ENCODE peak calls at places on chromosome 1, in nine cellular contexts. M is suprapubic skin, D is astrocyte of the spinal cord, W is fibroblast of mammary gland, V is neural progenitor cell, C is transverse colon, H is brain microvascular endothelial cell, I is GM20000, A is AG09309. R is an unnamed sample.

GRCh38 chr1:217343907-217344306 is 287.0 kb downstream of the GPATCH2 start:
- DNase-seq in M (no peak), D (no peak), W (no peak), V (peak; percentile 21), C (no peak), H (no peak), I (no peak), A (no peak), R (no peak)

GRCh38 chr1:225449261-225449660 is 21.4 kb upstream of the LBR start:
- DNase-seq in M (peak; percentile 68), D (no peak), W (no peak), V (no peak), C (peak; percentile 78), H (no peak), I (no peak), A (no peak), R (no peak)

GRCh38 chr1:152752225-152752624 is 5.6 kb upstream of the KPRP start:
- DNase-seq in M (no peak), D (peak; percentile 42), W (peak; percentile 90), V (no peak), C (no peak), H (peak; percentile 14), I (no peak), A (no peak), R (peak; percentile 0)

GRCh38 chr1:43569175-43569574 is 38.5 kb downstream of the PTPRF start:
- DNase-seq in M (no peak), D (no peak), W (no peak), V (no peak), C (no peak), H (no peak), I (peak; percentile 81), A (no peak), R (no peak)

GRCh38 chr1:201026234-201026633 is 2.7 kb upstream of the KIF21B start:
- DNase-seq in M (no peak), D (no peak), W (no peak), V (no peak), C (no peak), H (no peak), I (no peak), A (no peak), R (no peak)

GRCh38 chr1:182248721-182249120 is 142.9 kb downstream of the GLUL start:
- DNase-seq in M (no peak), D (no peak), W (no peak), V (no peak), C (no peak), H (no peak), I (no peak), A (no peak), R (no peak)

GRCh38 chr1:43377831-43378230 is 10.0 kb upstream of the ELOVL1 start:
- DNase-seq in M (no peak), D (no peak), W (no peak), V (no peak), C (no peak), H (no peak), I (no peak), A (no peak), R (no peak)

GRCh38 chr1:234908571-234908970 is 220.1 kb downstream of the TOMM20 start:
- DNase-seq in M (no peak), D (no peak), W (no peak), V (no peak), C (no peak), H (no peak), I (no peak), A (no peak), R (no peak)

GRCh38 chr1:100456880-100457279 is 81.1 kb upstream of the GPR88 start:
- DNase-seq in M (no peak), D (no peak), W (no peak), V (no peak), C (no peak), H (no peak), I (no peak), A (no peak), R (peak; percentile 29)

GRCh38 chr1:168360151-168360550 is 79.5 kb downstream of the TBX19 start:
- DNase-seq in M (no peak), D (no peak), W (peak; percentile 56), V (no peak), C (no peak), H (no peak), I (no peak), A (no peak), R (peak; percentile 33)

GRCh38 chr1:205933672-205934618 is 9.3 kb downstream of the SLC26A9 start:
- DNase-seq in M (no peak), D (peak; percentile 77), W (peak; percentile 86), V (peak; percentile 37), C (no peak), H (peak; percentile 34), I (no peak), A (no peak), R (peak; percentile 84)

GRCh38 chr1:54229281-54229891 is 29.4 kb downstream of the MRPL37 start:
- DNase-seq in M (no peak), D (peak; percentile 49), W (peak; percentile 53), V (no peak), C (no peak), H (no peak), I (no peak), A (no peak), R (peak; percentile 35)

GRCh38 chr1:222886194-222887126 is 71.6 kb downstream of the DISP1 start:
- DNase-seq in M (no peak), D (no peak), W (no peak), V (no peak), C (no peak), H (no peak), I (no peak), A (no peak), R (no peak)

GRCh38 chr1:85465791-85466134 is 804 bp upstream of the DDAH1 start:
- DNase-seq in M (no peak), D (no peak), W (peak; percentile 44), V (no peak), C (no peak), H (no peak), I (no peak), A (no peak), R (no peak)

GRCh38 chr1:168834225-168834872 is 105.3 kb upstream of the DPT start:
- DNase-seq in M (no peak), D (no peak), W (no peak), V (no peak), C (no peak), H (no peak), I (peak; percentile 20), A (no peak), R (peak; percentile 29)

GRCh38 chr1:16175610-16176553 is 20.0 kb upstream of the EPHA2 start:
- DNase-seq in M (peak; percentile 91), D (peak; percentile 95), W (peak; percentile 89), V (peak; percentile 53), C (peak; percentile 86), H (peak; percentile 83), I (no peak), A (peak; percentile 67), R (peak; percentile 87)

GRCh38 chr1:147821883-147822282 is 61.5 kb upstream of the GJA5 start:
- DNase-seq in M (no peak), D (no peak), W (peak; percentile 43), V (no peak), C (no peak), H (no peak), I (no peak), A (no peak), R (peak; percentile 95)

GRCh38 chr1:177567393-177567792 is 396.6 kb downstream of the BRINP2 start:
- DNase-seq in M (no peak), D (no peak), W (peak; percentile 39), V (peak; percentile 30), C (no peak), H (no peak), I (no peak), A (no peak), R (peak; percentile 21)
- TF ChIP-seq CTCF in M (no peak), D (peak; percentile 50), W (peak; percentile 49), V (peak; percentile 39), C (peak; percentile 23), H (peak; percentile 64), I (no peak), A (peak; percentile 22), R (peak; percentile 41)

DNA sequence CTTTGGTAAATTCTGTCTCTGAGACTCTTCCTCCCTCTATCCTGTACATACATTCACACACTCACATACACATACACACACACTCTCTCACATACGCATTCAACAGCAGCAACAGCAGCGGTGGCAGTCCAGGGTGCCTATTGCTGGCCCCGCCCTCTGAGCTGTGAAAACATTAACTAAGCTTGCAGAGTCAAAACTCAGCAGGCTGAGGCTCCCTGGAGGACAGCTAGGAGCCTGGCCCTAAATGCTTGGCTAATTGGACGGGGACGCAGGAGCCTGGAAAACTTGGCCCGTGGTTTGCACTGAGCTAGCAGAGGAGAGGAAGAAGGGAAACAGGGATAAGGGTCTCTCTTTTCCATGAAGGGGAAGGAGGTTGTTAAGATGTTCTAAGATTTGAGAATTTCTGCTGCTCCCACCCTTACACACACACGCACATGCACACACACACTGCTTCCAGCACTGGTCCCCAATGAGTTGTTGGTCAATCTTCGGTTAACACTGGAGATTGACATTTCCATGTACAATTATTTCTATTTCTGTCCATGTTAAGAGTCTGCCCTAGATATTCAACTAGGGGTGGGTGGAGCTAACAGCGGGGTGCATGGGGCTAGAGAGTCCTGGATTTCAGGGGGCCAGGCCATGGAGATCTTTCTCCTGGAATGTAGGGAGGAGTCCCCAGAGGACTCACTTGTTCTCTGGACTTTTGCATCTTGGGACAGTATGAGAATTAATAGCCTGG is 94.2 kb downstream of the PLXNA2 start:
- DNase-seq in M (no peak), D (peak; percentile 25), W (no peak), V (peak; percentile 34), C (peak; percentile 79), H (peak; percentile 11), I (no peak), A (no peak), R (no peak)
- TF ChIP-seq CTCF in M (no peak), D (no peak), W (no peak), V (no peak), C (no peak), H (no peak), I (no peak), A (no peak), R (no peak)

GRCh38 chr1:24934300-24935195 is 4.5 kb upstream of the RUNX3 start:
- DNase-seq in M (no peak), D (no peak), W (no peak), V (no peak), C (no peak), H (no peak), I (no peak), A (no peak), R (no peak)
- TF ChIP-seq CTCF in M (no peak), D (no peak), W (no peak), V (no peak), C (no peak), H (peak; percentile 22), I (no peak), A (no peak), R (no peak)

DNA sequence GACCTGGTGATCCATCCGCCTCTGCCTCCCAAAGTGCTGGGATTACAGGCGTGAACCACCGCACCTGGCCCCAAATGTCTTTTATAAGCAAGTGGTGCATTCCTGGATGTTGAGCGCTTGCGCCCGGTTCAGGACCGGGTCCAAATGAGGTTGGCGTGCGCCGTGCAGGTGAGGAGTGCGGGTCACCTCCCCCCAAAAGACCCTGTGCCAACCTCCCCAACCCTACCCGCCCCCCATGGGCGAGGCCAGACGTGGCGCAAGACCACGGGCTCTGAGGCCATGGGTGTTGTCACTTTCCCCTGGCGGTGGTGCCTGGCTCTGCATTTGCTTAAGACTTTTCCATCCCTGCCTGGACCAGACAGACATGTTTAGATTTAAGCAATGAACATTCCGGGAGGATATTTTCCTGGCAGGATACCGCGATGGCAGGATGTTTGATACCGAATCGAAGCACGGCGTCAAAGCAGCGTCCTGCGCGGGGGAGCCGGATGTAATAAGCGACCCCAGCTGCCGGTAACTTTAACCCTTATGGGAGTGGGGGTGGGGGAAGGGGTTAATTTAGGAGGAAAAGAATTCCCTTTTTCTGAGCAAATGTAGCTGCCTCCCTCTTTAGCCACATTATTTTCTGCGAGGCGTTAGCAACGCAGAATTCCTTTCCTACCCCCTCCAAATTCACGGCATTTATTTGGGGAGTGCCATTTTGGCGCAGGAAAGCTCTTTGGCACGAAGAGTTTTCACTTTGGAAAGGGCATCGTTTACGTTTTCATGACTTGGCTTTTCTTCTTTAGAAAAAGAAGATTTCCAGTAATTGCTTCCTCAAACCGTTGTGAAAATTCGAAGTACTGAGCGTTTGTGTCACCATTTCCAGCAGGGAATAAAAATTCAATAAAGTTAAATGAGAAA is 27.8 kb upstream of the RNF187 start:
- DNase-seq in M (peak; percentile 83), D (peak; percentile 79), W (peak; percentile 85), V (peak; percentile 89), C (peak; percentile 58), H (peak; percentile 79), I (peak; percentile 69), A (peak; percentile 32), R (peak; percentile 87)
- TF ChIP-seq CTCF in M (peak; percentile 58), D (peak; percentile 90), W (peak; percentile 79), V (peak; percentile 82), C (peak; percentile 70), H (peak; percentile 87), I (peak; percentile 57), A (peak; percentile 77), R (peak; percentile 77)